ENCODE peak calls at places on chromosomes 13 and 19, in five cellular contexts. J, K, Z, W and H are unnamed samples.

GRCh38 chr13:113791226-113791625 is 32.2 kb downstream of the TMEM255B start:
- DNase-seq in J (no peak), K (no peak), Z (no peak), W (no peak), H (no peak)

GRCh38 chr13:47277774-47278173 is 380.9 kb upstream of the HTR2A start:
- DNase-seq in J (no peak), K (peak), Z (no peak), W (no peak), H (no peak)

GRCh38 chr19:38452430-38453366 is 19.2 kb downstream of the RYR1 start:
- DNase-seq in J (no peak), K (no peak), Z (no peak), W (no peak), H (no peak)

GRCh38 chr19:23099966-23100365 is 16.9 kb upstream of the ZNF730 start:
- DNase-seq in J (no peak), K (no peak), Z (no peak), W (no peak), H (no peak)

GRCh38 chr19:49064768-49065611 is at the start of gene NTF4:
- DNase-seq in J (no peak), K (no peak), Z (no peak), W (no peak), H (no peak)

GRCh38 chr19:46691104-46691503 is 25.8 kb downstream of the PRKD2 start:
- DNase-seq in J (no peak), K (no peak), Z (no peak), W (no peak), H (no peak)

GRCh38 chr13:98097749-98098148 is 45.1 kb upstream of the FARP1 start:
- DNase-seq in J (no peak), K (no peak), Z (no peak), W (no peak), H (no peak)

GRCh38 chr13:113783966-113784644 is 25.1 kb downstream of the TMEM255B start:
- DNase-seq in J (no peak), K (no peak), Z (no peak), W (no peak), H (no peak)

GRCh38 chr19:51772977-51773376 is 12.0 kb downstream of the FPR2 start:
- DNase-seq in J (no peak), K (peak), Z (no peak), W (no peak), H (no peak)

GRCh38 chr19:38184815-38185214 is 39.2 kb downstream of the DPF1 start:
- DNase-seq in J (no peak), K (no peak), Z (no peak), W (no peak), H (no peak)

GRCh38 chr13:76622336-76623045 is 263.7 kb downstream of the KCTD12 start:
- DNase-seq in J (no peak), K (peak), Z (no peak), W (no peak), H (no peak)

GRCh38 chr13:23707674-23708073 is 137.5 kb downstream of the TNFRSF19 start:
- DNase-seq in J (no peak), K (peak), Z (no peak), W (no peak), H (no peak)

GRCh38 chr13:100156786-100157185 is 67.9 kb downstream of the PCCA start:
- DNase-seq in J (no peak), K (peak), Z (no peak), W (no peak), H (no peak)

GRCh38 chr13:90613076-90613795 is 734.3 kb upstream of the MIR17HG start:
- DNase-seq in J (no peak), K (no peak), Z (no peak), W (no peak), H (no peak)

GRCh38 chr13:80945328-80945727 is 604.4 kb upstream of the SPRY2 start:
- DNase-seq in J (no peak), K (no peak), Z (no peak), W (no peak), H (no peak)

GRCh38 chr19:5042556-5042955 is 73.6 kb downstream of the KDM4B start:
- DNase-seq in J (no peak), K (no peak), Z (no peak), W (no peak), H (no peak)

GRCh38 chr19:2536461-2536860 is 60.5 kb downstream of the GADD45B start:
- DNase-seq in J (no peak), K (no peak), Z (no peak), W (no peak), H (no peak)

GRCh38 chr19:33728141-33728540 is 68.5 kb upstream of the KCTD15 start:
- DNase-seq in J (no peak), K (no peak), Z (no peak), W (no peak), H (no peak)